ENCODE peak calls at places on chromosomes 3 and 15, in seven cellular contexts. D, O, C, I, T, Q and R are unnamed samples.

GRCh38 chr3:72323794-72324193 is 524.5 kb downstream of the SHQ1 start:
- DNase-seq in I (no peak), O (no peak), C (no peak), D (no peak), T (no peak), Q (no peak), R (no peak)

GRCh38 chr3:16768956-16769355 is 115.8 kb upstream of the PLCL2 start:
- DNase-seq in D (peak), O (no peak), I (peak), T (no peak), C (no peak), Q (no peak), R (no peak)

GRCh38 chr15:98799991-98800390 is 151.7 kb downstream of the IGF1R start:
- DNase-seq in I (peak), C (no peak), O (no peak), D (no peak), Q (no peak), T (no peak), R (no peak)

GRCh38 chr15:96337354-96337990 is 7.0 kb downstream of the NR2F2 start:
- DNase-seq in D (peak), Q (no peak), C (no peak), O (no peak), T (no peak), I (peak), R (no peak)

GRCh38 chr3:58355174-58355573 is 22.5 kb downstream of the PXK start:
- DNase-seq in O (no peak), T (peak), C (no peak), Q (no peak), I (no peak), D (no peak), R (peak)

GRCh38 chr15:76147906-76148553 is 88.2 kb downstream of the TMEM266 start:
- DNase-seq in O (peak), T (peak), C (peak), D (peak), I (peak), Q (peak), R (peak)

GRCh38 chr3:172143060-172143451 is 103.7 kb downstream of the FNDC3B start:
- DNase-seq in D (no peak), T (no peak), O (no peak), I (no peak), C (no peak), Q (no peak), R (no peak)

GRCh38 chr15:36841154-36841553 is 259.2 kb downstream of the MEIS2 start:
- DNase-seq in Q (no peak), O (no peak), C (no peak), I (no peak), D (no peak), T (no peak), R (no peak)

GRCh38 chr3:129022114-129022994 is 21.2 kb downstream of the EFCC1 start:
- DNase-seq in Q (peak), D (no peak), I (peak), C (peak), O (no peak), T (no peak), R (no peak)

GRCh38 chr3:129022995-129023332 is 21.9 kb downstream of the EFCC1 start:
- DNase-seq in Q (no peak), T (no peak), I (no peak), O (no peak), D (no peak), C (no peak), R (no peak)

GRCh38 chr3:129025691-129026435 is 24.8 kb downstream of the EFCC1 start:
- DNase-seq in C (no peak), O (no peak), D (no peak), Q (peak), T (no peak), I (no peak), R (no peak)

GRCh38 chr3:129025108-129025507 is 24.0 kb downstream of the EFCC1 start:
- DNase-seq in D (no peak), I (no peak), T (no peak), O (no peak), C (peak), Q (no peak), R (no peak)

GRCh38 chr3:129023909-129024308 is 22.8 kb downstream of the EFCC1 start:
- DNase-seq in C (no peak), D (no peak), Q (no peak), O (no peak), I (peak), T (peak), R (no peak)
- TF ChIP-seq CTCF in C (no peak), D (peak), Q (peak), O (peak), I (peak), T (peak), R (peak)

DNA sequence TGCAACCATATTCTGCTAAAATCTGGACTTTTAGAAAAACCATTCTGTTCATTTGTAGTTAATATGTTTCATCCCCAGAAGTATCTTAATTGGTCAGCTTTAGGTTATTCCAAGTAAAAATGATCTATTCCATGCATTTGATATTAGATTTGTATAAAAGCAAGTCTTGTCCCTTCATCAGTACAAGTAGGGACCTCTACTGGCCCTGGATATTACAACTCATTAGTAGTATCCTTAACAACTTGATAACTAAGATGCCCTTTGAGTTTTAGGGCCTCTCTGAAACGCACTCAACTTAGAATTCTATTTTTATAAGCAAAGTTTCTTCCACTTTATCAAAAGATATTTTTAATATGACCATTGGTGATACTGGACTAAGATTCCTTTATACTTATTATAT is 25.3 kb upstream of the SELENOT start:
- DNase-seq in O (no peak), I (peak), T (no peak), D (no peak), Q (no peak), C (no peak), R (no peak)
- TF ChIP-seq CTCF in O (no peak), I (peak), T (peak), D (no peak), Q (no peak), C (no peak), R (no peak)

GRCh38 chr3:160486459-160486869 is 36.9 kb upstream of the TRIM59 start:
- DNase-seq in O (no peak), D (peak), I (peak), T (peak), Q (no peak), C (no peak), R (peak)
- TF ChIP-seq CTCF in O (peak), D (no peak), I (peak), T (peak), Q (peak), C (peak), R (peak)

DNA sequence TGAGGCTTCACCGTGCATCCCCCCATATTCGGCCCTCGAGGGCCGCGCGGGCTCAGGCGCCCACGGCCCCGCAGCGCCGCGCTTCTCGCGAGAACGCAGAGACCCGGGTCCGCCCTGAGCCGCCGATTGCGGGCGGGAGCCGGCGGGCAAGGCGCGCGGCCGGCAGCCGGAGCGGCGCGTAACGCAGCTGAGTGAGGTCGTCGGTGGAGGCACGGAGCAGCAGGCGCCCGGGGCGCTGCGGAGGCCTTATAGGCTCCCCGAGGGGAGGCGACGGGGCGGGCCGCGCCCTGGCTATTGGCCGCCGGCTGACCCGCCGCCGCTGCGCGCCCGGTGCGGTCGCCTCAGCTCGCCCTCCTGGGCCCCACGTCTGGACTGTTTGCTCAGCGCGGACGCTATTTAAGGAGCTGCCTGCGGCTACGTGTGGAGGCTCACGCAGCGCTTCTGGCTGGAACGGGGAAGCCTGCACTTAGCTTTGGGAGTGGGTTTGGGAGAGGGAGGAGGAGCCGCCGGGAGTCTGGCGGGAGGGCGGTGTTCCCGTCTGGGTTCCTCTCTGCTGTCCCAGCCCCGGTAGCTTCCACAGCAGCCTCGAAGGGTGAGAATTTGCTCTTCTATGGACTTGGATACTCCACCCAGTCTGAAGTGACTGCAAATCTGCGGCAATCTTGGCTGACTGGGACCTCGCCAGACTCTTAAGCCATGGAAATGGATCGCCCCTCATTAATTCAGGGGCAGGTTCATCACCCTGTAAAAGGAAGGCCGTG is at the start of gene PLOD2:
- DNase-seq in O (peak), T (no peak), Q (peak), D (peak), C (peak), I (peak), R (peak)
- TF ChIP-seq CTCF in O (no peak), T (no peak), Q (no peak), D (no peak), C (no peak), I (no peak), R (no peak)

GRCh38 chr15:91522609-91523332 is 330.7 kb upstream of the SLCO3A1 start:
- DNase-seq in C (no peak), T (no peak), O (no peak), Q (no peak), D (peak), I (peak), R (no peak)
- TF ChIP-seq CTCF in C (no peak), T (no peak), O (peak), Q (no peak), D (peak), I (peak), R (no peak)